ENCODE peak calls at places on chromosome 10, in eight cellular contexts. K, G, N, C, S, Q, H and A are unnamed samples.

GRCh38 chr10:26448292-26448691 is 10.2 kb downstream of the APBB1IP start:
- DNase-seq in S (peak; percentile 62), G (no peak), C (no peak), H (no peak), K (no peak), N (no peak), Q (no peak), A (no peak)

GRCh38 chr10:29317027-29317420 is 28.2 kb downstream of the LYZL1 start:
- DNase-seq in S (no peak), H (no peak), C (no peak), K (no peak), G (peak; percentile 5), Q (peak; percentile 17), N (no peak), A (no peak)

GRCh38 chr10:24917979-24918378 is 34.4 kb downstream of the PRTFDC1 start:
- DNase-seq in S (no peak), N (no peak), G (no peak), C (no peak), Q (no peak), H (no peak), K (no peak), A (no peak)

GRCh38 chr10:14123066-14123465 is 207.7 kb downstream of the FRMD4A start:
- DNase-seq in K (no peak), H (no peak), Q (no peak), G (peak; percentile 25), C (no peak), S (no peak), N (no peak), A (no peak)

GRCh38 chr10:118818621-118819221 is 64.0 kb upstream of the CACUL1 start:
- DNase-seq in K (no peak), S (no peak), N (peak; percentile 85), C (no peak), H (no peak), G (no peak), Q (no peak), A (no peak)

GRCh38 chr10:8013011-8013410 is 41.5 kb upstream of the GATA3 start:
- DNase-seq in C (no peak), H (no peak), N (no peak), S (no peak), K (no peak), G (no peak), Q (no peak), A (no peak)

GRCh38 chr10:33638401-33638800 is 303.9 kb upstream of the NRP1 start:
- DNase-seq in H (no peak), N (peak; percentile 34), G (no peak), Q (no peak), K (no peak), S (no peak), C (no peak), A (no peak)

GRCh38 chr10:132687181-132687892 is 98.6 kb downstream of the NKX6-2 start:
- DNase-seq in N (no peak), C (no peak), S (no peak), H (no peak), Q (no peak), K (no peak), G (no peak), A (no peak)

GRCh38 chr10:133292919-133293809 is 15.5 kb downstream of the TUBGCP2 start:
- DNase-seq in K (no peak), Q (peak; percentile 42), C (peak; percentile 64), G (peak; percentile 89), H (no peak), N (peak; percentile 34), S (no peak), A (peak; percentile 66)

GRCh38 chr10:71396084-71396713 is 521 bp upstream of the CDH23 start:
- DNase-seq in K (peak; percentile 93), G (peak; percentile 22), Q (peak; percentile 14), N (peak; percentile 90), H (no peak), C (peak; percentile 75), S (no peak), A (peak; percentile 49)

GRCh38 chr10:114719311-114719710 is 61.2 kb upstream of the ABLIM1 start:
- DNase-seq in Q (no peak), H (no peak), N (no peak), K (no peak), G (no peak), C (no peak), S (no peak), A (no peak)

GRCh38 chr10:63456437-63457210 is 9.2 kb downstream of the JMJD1C start:
- DNase-seq in H (no peak), Q (peak; percentile 63), G (peak; percentile 85), K (no peak), C (no peak), S (no peak), N (no peak), A (no peak)

DNA sequence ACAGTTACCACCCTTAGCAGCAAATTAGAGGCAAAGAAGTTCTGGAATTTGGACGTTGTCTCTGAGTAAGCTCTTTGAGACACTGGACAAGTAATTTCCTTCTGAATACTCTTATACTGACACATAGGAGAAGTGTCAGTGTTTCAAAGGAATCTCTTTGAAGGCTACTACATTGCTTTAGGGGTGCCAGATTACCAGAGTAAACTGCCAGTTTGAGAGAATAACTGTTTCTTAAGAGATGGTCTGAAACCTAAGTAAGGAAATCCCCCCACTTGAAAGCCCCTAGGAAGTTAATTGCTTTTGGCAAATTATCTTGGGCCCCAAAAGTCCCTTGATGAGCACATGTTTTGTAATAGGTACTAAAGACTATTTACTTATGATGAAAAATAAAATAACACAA is 3.4 kb downstream of the FAS start:
- DNase-seq in N (no peak), S (peak; percentile 48), H (no peak), K (peak; percentile 11), G (peak; percentile 77), Q (peak; percentile 54), C (no peak), A (no peak)
- H3K4me2 ChIP-seq in N (peak overlapping the region; percentile 91), S (peak overlapping the region; percentile 85), H (no peak overlapping the region), K (peak overlapping the region; percentile 96), G (peak overlapping the region; percentile 99), Q (peak overlapping the region; percentile 59), C (no peak overlapping the region), A (no peak overlapping the region)

DNA sequence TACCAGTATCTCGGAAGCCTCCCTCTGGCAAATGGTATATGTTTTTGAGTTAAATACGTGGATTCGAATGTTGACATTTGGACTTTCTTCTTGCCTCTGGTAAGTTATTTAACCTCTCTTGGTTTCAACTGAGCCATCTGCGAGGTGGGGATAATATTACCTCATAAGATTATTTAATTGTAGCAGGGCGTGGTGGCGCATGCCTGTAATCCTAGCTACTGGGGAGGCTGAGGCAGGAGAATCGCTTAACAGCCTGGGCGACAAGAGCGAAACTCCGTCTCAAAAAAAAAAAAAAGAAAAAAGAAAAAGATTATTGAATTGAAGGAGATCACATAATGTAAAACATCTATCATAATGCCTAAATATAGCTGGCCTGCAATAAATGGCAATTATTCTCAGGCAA is 396 bp upstream of the TAF5 start:
- DNase-seq in C (peak; percentile 16), G (peak; percentile 9), H (peak; percentile 11), Q (no peak), K (no peak), N (peak; percentile 25), S (no peak), A (peak; percentile 3)
- H3K4me3 ChIP-seq in C (peak overlapping the region; percentile 93), G (peak overlapping the region; percentile 91), H (peak overlapping the region; percentile 84), Q (peak overlapping the region; percentile 70), K (peak overlapping the region; percentile 83), N (peak overlapping the region; percentile 90), S (peak overlapping the region; percentile 82), A (peak overlapping the region; percentile 75)

GRCh38 chr10:6755891-6756460 is 175.9 kb upstream of the PRKCQ start:
- DNase-seq in N (no peak), G (peak; percentile 60), K (no peak), Q (peak; percentile 56), S (no peak), C (no peak), H (no peak), A (no peak)
- H3K4me2 ChIP-seq in N (no peak overlapping the region), G (no peak overlapping the region), K (no peak overlapping the region), Q (peak overlapping the region; percentile 48), S (no peak overlapping the region), C (no peak overlapping the region), H (no peak overlapping the region), A (no peak overlapping the region)

GRCh38 chr10:69864321-69864720 is 62.6 kb downstream of the COL13A1 start:
- DNase-seq in S (no peak), G (peak; percentile 99), H (no peak), N (no peak), C (no peak), K (no peak), Q (peak; percentile 93), A (peak; percentile 93)
- H3K4me3 ChIP-seq in S (no peak overlapping the region), G (no peak overlapping the region), H (no peak overlapping the region), N (no peak overlapping the region), C (no peak overlapping the region), K (no peak overlapping the region), Q (no peak overlapping the region), A (no peak overlapping the region)

GRCh38 chr10:31317652-31318381 is 1.2 kb upstream of the ZEB1 start:
- DNase-seq in S (no peak), H (peak; percentile 75), C (no peak), Q (no peak), G (no peak), K (peak; percentile 32), N (no peak), A (no peak)

GRCh38 chr10:31319602-31320178 is 674 bp downstream of the ZEB1 start:
- DNase-seq in G (no peak), C (no peak), Q (no peak), K (peak; percentile 75), H (no peak), N (peak; percentile 66), S (no peak), A (no peak)

GRCh38 chr10:31317171-31317570 is 1.8 kb upstream of the ZEB1 start:
- DNase-seq in N (no peak), K (no peak), C (no peak), S (no peak), H (no peak), Q (no peak), G (no peak), A (no peak)

GRCh38 chr10:31318854-31319601 is at the start of gene ZEB1:
- DNase-seq in C (peak; percentile 67), Q (peak; percentile 96), S (peak; percentile 98), H (peak; percentile 95), G (peak; percentile 93), K (peak; percentile 97), N (peak; percentile 94), A (peak; percentile 77)

DNA sequence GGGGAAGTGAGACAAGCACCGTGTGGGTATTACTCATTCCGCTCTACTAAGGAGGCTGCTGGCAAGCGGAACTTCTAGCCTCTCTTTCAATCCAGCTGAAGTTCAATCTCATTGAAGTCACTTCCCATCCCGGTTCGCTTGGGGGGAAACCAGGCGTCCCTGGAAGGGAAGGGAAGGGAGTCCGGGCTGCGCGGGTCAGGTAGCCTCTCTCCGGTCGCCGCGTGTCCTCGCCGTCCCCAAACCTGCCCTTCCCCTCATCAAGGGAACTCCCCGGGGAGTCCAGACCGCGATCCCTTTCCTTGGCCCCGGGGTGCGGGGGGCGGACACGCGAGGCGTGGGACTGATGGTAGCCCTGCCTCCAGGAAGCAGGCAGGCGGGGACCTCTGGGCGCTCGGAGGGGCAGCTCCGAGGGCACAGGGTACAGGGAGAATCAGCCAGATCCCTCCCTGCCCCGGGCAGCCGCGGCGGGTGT is 598 bp upstream of the ZEB1 start:
- DNase-seq in H (no peak), C (peak; percentile 59), Q (peak; percentile 79), S (peak; percentile 94), G (peak; percentile 83), N (peak; percentile 77), K (peak; percentile 35), A (no peak)
- H3K4me2 ChIP-seq in H (peak overlapping the region; percentile 73), C (peak overlapping the region; percentile 88), Q (peak overlapping the region; percentile 90), S (peak overlapping the region; percentile 83), G (peak overlapping the region; percentile 75), N (peak overlapping the region; percentile 77), K (peak overlapping the region; percentile 84), A (peak overlapping the region; percentile 83)